ENCODE peak calls at places on chromosomes 3 and 15, in five cellular contexts. N, I, E, W and C are unnamed samples.

GRCh38 chr3:50136714-50137405 is 18.3 kb upstream of the SEMA3F start:
- DNase-seq in N (no peak), I (no peak), E (no peak), W (no peak), C (no peak)

GRCh38 chr15:99424978-99425665 is 140.7 kb upstream of the MEF2A start:
- DNase-seq in N (no peak), I (no peak), E (peak; percentile 54), W (no peak), C (no peak)

GRCh38 chr3:42080452-42080872 is 10.7 kb upstream of the TRAK1 start:
- DNase-seq in N (no peak), I (no peak), E (peak; percentile 83), W (peak; percentile 38), C (peak; percentile 64)

GRCh38 chr3:134794950-134795775 is at the start of gene EPHB1:
- DNase-seq in N (peak; percentile 97), I (peak; percentile 72), E (peak; percentile 70), W (peak; percentile 94), C (peak; percentile 60)

GRCh38 chr15:100457201-100457600 is 71.5 kb downstream of the CERS3 start:
- DNase-seq in N (no peak), I (no peak), E (no peak), W (no peak), C (no peak)

GRCh38 chr15:43463998-43464397 is 29.0 kb downstream of the TP53BP1 start:
- DNase-seq in N (no peak), I (no peak), E (no peak), W (no peak), C (no peak)

GRCh38 chr15:34613997-34614396 is 30.5 kb upstream of the GOLGA8B start:
- DNase-seq in N (no peak), I (no peak), E (no peak), W (no peak), C (no peak)

GRCh38 chr3:159751141-159751540 is 237.5 kb upstream of the IL12A start:
- DNase-seq in N (no peak), I (no peak), E (no peak), W (no peak), C (no peak)

GRCh38 chr15:62560943-62561571 is 396.0 kb upstream of the C2CD4B start:
- DNase-seq in N (no peak), I (no peak), E (no peak), W (no peak), C (no peak)

GRCh38 chr3:111480091-111480490 is 61.9 kb upstream of the CD96 start:
- DNase-seq in N (no peak), I (no peak), E (no peak), W (no peak), C (no peak)

GRCh38 chr3:156628095-156628690 is 46.2 kb upstream of the TIPARP start:
- DNase-seq in N (no peak), I (no peak), E (peak; percentile 60), W (no peak), C (no peak)

GRCh38 chr3:63344676-63345075 is 66.6 kb downstream of the SYNPR start:
- DNase-seq in N (no peak), I (no peak), E (no peak), W (no peak), C (no peak)

GRCh38 chr15:76056931-76057330 is 2.9 kb upstream of the TMEM266 start:
- DNase-seq in N (no peak), I (no peak), E (no peak), W (peak; percentile 77), C (no peak)

GRCh38 chr3:52404391-52404790 is 40.5 kb downstream of the SEMA3G start:
- DNase-seq in N (no peak), I (no peak), E (no peak), W (no peak), C (no peak)

GRCh38 chr3:190446492-190447301 is 3.0 kb downstream of the TMEM207 start:
- DNase-seq in N (no peak), I (no peak), E (no peak), W (no peak), C (no peak)

GRCh38 chr15:77838061-77838460 is 205.3 kb upstream of the LINGO1 start:
- DNase-seq in N (no peak), I (no peak), E (no peak), W (no peak), C (no peak)

GRCh38 chr3:56573501-56573900 is 16.5 kb downstream of the CCDC66 start:
- DNase-seq in N (no peak), I (no peak), E (no peak), W (no peak), C (no peak)

GRCh38 chr3:40741729-40742128 is 217.0 kb downstream of the ZNF621 start:
- DNase-seq in N (no peak), I (no peak), E (no peak), W (no peak), C (no peak)

GRCh38 chr3:56689303-56689702 is 6.2 kb upstream of the TASOR start:
- DNase-seq in N (no peak), I (no peak), E (peak; percentile 35), W (no peak), C (no peak)

GRCh38 chr3:188914556-188914955 is 257.2 kb upstream of the TPRG1 start:
- DNase-seq in N (no peak), I (no peak), E (no peak), W (no peak), C (no peak)

GRCh38 chr3:11900844-11901243 is 54.2 kb upstream of the TAMM41 start:
- DNase-seq in N (no peak), I (peak; percentile 5), E (no peak), W (no peak), C (no peak)

GRCh38 chr3:141844812-141845211 is 31.6 kb upstream of the ATP1B3 start:
- DNase-seq in N (no peak), I (no peak), E (no peak), W (no peak), C (no peak)

GRCh38 chr15:41554401-41554800 is 4.6 kb upstream of the TYRO3 start:
- DNase-seq in N (no peak), I (no peak), E (no peak), W (no peak), C (no peak)

GRCh38 chr15:26873846-26874245 is 7.0 kb downstream of the GABRA5 start:
- DNase-seq in N (no peak), I (no peak), E (no peak), W (no peak), C (no peak)

GRCh38 chr15:40988157-40988556 is 34.9 kb downstream of the CHAC1 start:
- DNase-seq in N (no peak), I (no peak), E (no peak), W (no peak), C (no peak)

GRCh38 chr3:65149877-65150276 is 462.1 kb upstream of the ADAMTS9 start:
- DNase-seq in N (no peak), I (no peak), E (no peak), W (no peak), C (no peak)

GRCh38 chr3:63656791-63657190 is 4.3 kb downstream of the SNTN start:
- DNase-seq in N (no peak), I (no peak), E (no peak), W (no peak), C (no peak)

DNA sequence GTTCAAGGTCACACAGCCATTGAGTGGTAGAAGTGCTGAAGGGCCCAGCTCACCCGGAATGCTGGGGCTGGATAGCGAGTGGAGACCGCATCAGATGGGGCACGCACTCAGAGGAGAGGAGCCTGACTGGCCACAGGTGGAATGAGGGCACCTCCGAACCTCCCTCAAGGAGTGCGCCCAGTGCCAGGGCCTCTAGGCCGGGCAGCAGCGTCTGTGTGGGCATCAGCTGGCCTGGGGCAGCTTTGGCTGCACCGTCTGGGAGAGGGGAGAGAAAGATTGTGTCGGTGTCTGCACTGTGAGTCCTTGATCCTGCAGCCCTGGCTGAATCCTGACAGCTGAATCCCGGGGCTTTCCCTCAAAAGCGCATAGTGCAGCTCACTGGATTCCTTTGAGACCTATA is 677 bp downstream of the ANKDD1A start:
- DNase-seq in N (no peak), I (no peak), E (no peak), W (no peak), C (no peak)
- H3K9ac ChIP-seq in N (no peak overlapping the region), I (no peak overlapping the region), E (no peak overlapping the region), W (no peak overlapping the region), C (peak overlapping the region; percentile 68)

GRCh38 chr3:133649486-133650068 is 12.2 kb downstream of the TOPBP1 start:
- DNase-seq in N (no peak), I (no peak), E (no peak), W (no peak), C (no peak)
- TF ChIP-seq SP1 in N (no peak), I (no peak), E (no peak), W (no peak), C (no peak)

GRCh38 chr3:182741214-182741613 is 52.1 kb upstream of the ATP11B start:
- DNase-seq in N (no peak), I (no peak), E (no peak), W (no peak), C (no peak)

GRCh38 chr3:182740710-182741109 is 52.6 kb upstream of the ATP11B start:
- DNase-seq in N (no peak), I (no peak), E (no peak), W (no peak), C (peak; percentile 38)

GRCh38 chr3:182738583-182739514 is 54.5 kb upstream of the ATP11B start:
- DNase-seq in N (no peak), I (no peak), E (no peak), W (no peak), C (peak; percentile 69)

GRCh38 chr3:182735672-182736071 is 57.6 kb upstream of the ATP11B start:
- DNase-seq in N (no peak), I (no peak), E (no peak), W (no peak), C (no peak)

GRCh38 chr3:182739619-182740018 is 53.7 kb upstream of the ATP11B start:
- DNase-seq in N (no peak), I (no peak), E (no peak), W (no peak), C (no peak)
- H3K9ac ChIP-seq in N (no peak overlapping the region), I (no peak overlapping the region), E (no peak overlapping the region), W (no peak overlapping the region), C (no peak overlapping the region)

GRCh38 chr3:13416002-13416793 is 3.9 kb downstream of the NUP210 start:
- DNase-seq in N (no peak), I (peak; percentile 54), E (no peak), W (no peak), C (no peak)

GRCh38 chr3:13411186-13411860 is 8.8 kb downstream of the NUP210 start:
- DNase-seq in N (no peak), I (no peak), E (no peak), W (no peak), C (no peak)

GRCh38 chr3:13415236-13416001 is 4.7 kb downstream of the NUP210 start:
- DNase-seq in N (no peak), I (peak; percentile 5), E (no peak), W (no peak), C (no peak)

GRCh38 chr3:13408890-13409289 is 11.2 kb downstream of the NUP210 start:
- DNase-seq in N (no peak), I (no peak), E (no peak), W (no peak), C (no peak)

DNA sequence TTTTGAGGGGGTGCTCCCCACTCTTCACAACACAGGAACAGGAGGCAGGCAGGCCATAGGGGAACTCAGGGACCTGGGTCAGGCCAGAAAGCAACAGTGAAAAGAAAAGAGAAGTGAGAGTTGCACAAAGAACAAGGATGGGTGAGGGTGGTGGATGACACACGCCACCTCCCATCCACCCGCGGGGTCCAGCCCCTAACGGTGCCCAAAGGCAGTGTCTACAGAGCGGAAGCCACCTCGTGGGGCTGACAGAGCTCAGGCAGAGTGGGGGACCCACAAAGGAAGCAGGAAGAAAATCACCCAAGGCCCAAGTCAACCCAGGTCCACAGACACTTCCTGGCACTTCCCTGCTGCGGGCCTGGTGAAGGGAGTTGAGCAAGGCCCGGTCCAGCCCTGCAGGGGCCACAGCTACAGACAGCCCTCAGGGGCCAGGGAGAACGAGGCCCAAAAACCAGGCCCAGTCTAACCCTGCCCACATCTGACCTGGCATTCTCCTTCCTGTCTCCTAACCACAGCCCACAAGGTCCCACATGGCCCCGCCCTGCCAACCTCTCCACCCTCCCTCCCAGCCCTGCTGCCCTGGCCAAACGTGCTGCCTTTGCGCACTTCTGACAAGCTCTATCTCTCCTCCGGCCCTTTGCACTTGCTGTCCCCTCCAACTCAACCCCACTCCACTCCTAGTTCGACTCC is 5.9 kb downstream of the NUP210 start:
- DNase-seq in N (no peak), I (no peak), E (no peak), W (peak; percentile 89), C (no peak)
- TF ChIP-seq SP1 in N (no peak), I (no peak), E (no peak), W (peak; percentile 65), C (no peak)